ENCODE peak calls at places on chromosome 17, in nine cellular contexts. P is EL; F is activated CD4-positive, alpha-beta T cell treated with anti-CD3 and anti-CD28 coated beads, Interleukin-2, amount 10 ng/mL, durations not matched to agents 7 days and 5 days; G is germinal center; M is activated T-cell treated with anti-CD3 and anti-CD28 coated beads for 1 hour; E is NCI-H1436; X is CD4-positive, CD25-positive, alpha-beta regulatory T cell; A is M059J; B is NCI-H460. H is an unnamed sample.

GRCh38 chr17:79944251-79944812 is 91.3 kb downstream of the TBC1D16 start:
- DNase-seq in B (no peak), F (no peak), M (no peak), P (no peak), A (no peak), E (no peak), G (no peak), X (no peak), H (no peak)

GRCh38 chr17:81329279-81329926 is 34.3 kb upstream of the SLC38A10 start:
- DNase-seq in X (no peak), E (no peak), A (peak; percentile 94), P (peak; percentile 96), G (no peak), F (no peak), B (peak; percentile 77), M (no peak), H (peak; percentile 81)

GRCh38 chr17:63387941-63388340 is 58.2 kb downstream of the CYB561 start:
- DNase-seq in A (no peak), E (no peak), P (no peak), G (no peak), X (no peak), F (no peak), B (no peak), M (no peak), H (no peak)

GRCh38 chr17:3935140-3935542 is 18.9 kb upstream of the P2RX1 start:
- DNase-seq in B (peak; percentile 69), F (peak; percentile 49), E (peak; percentile 23), P (peak; percentile 56), M (peak; percentile 21), G (no peak), A (peak; percentile 69), X (no peak), H (no peak)

GRCh38 chr17:7544911-7545310 is 3.9 kb upstream of the TNFSF12 start:
- DNase-seq in E (no peak), X (no peak), B (no peak), A (no peak), M (no peak), G (no peak), F (no peak), P (no peak), H (no peak)

GRCh38 chr17:58331815-58332719 is 3.5 kb upstream of the TSPOAP1 start:
- DNase-seq in F (peak; percentile 95), P (no peak), E (no peak), G (peak; percentile 81), M (peak; percentile 93), X (peak; percentile 81), B (no peak), A (no peak), H (peak; percentile 97)

GRCh38 chr17:71632328-71632727 is 488.5 kb upstream of the SOX9 start:
- DNase-seq in E (peak; percentile 89), B (no peak), F (no peak), G (no peak), P (peak; percentile 72), X (no peak), M (no peak), A (peak; percentile 90), H (no peak)

GRCh38 chr17:72566671-72567484 is 446.1 kb downstream of the SOX9 start:
- DNase-seq in X (no peak), F (no peak), P (no peak), A (no peak), E (no peak), B (no peak), M (no peak), G (no peak), H (peak; percentile 36)

GRCh38 chr17:80981062-80981902 is 10.4 kb upstream of the CHMP6 start:
- DNase-seq in E (no peak), P (no peak), M (peak; percentile 41), X (peak; percentile 16), B (no peak), F (peak; percentile 37), A (no peak), G (peak; percentile 76), H (no peak)

GRCh38 chr17:61380836-61381525 is 18.7 kb upstream of the TBX2 start:
- DNase-seq in B (no peak), X (no peak), P (no peak), A (no peak), F (no peak), E (no peak), G (no peak), M (no peak), H (no peak)

GRCh38 chr17:4263282-4264215 is at the start of gene ANKFY1:
- DNase-seq in E (peak; percentile 94), X (peak; percentile 98), P (peak; percentile 95), M (peak; percentile 96), F (peak; percentile 98), G (peak; percentile 96), A (peak; percentile 91), B (peak; percentile 91), H (peak; percentile 96)

GRCh38 chr17:80124351-80124981 is 22.5 kb downstream of the EIF4A3 start:
- DNase-seq in B (no peak), F (no peak), G (no peak), E (peak; percentile 14), X (no peak), A (no peak), P (peak; percentile 29), M (no peak), H (no peak)

GRCh38 chr17:681738-682137 is 32.9 kb downstream of the VPS53 start:
- DNase-seq in F (no peak), X (no peak), B (no peak), A (peak; percentile 64), G (no peak), M (no peak), E (no peak), P (peak; percentile 87), H (no peak)

GRCh38 chr17:81153340-81153803 is 11.9 kb upstream of the PVALEF start:
- DNase-seq in P (peak; percentile 44), B (peak; percentile 83), A (no peak), E (no peak), G (peak; percentile 58), F (no peak), M (no peak), X (no peak), H (peak; percentile 31)

H was measured in MM.1S.